ENCODE peak calls at places on chromosomes 6 and 20, in four cellular contexts. P, C, N and H are unnamed samples.
A peak's percentile ranks its signal among the peaks of the same experiment; 100 is the strongest.

GRCh38 chr6:3987072-3987471 is 91.9 kb downstream of the FAM217A start:
- DNase-seq in C (no peak), P (no peak), N (no peak), H (no peak)

GRCh38 chr20:44746367-44747165 is 901 bp downstream of the KCNK15 start:
- DNase-seq in N (no peak), P (peak; percentile 79), C (no peak), H (no peak)

GRCh38 chr20:46546936-46547335 is 3.5 kb downstream of the OCSTAMP start:
- DNase-seq in N (no peak), P (no peak), C (no peak), H (no peak)

GRCh38 chr20:18287546-18287914 is 797 bp upstream of the ZNF133 start:
- DNase-seq in P (peak; percentile 34), N (no peak), C (no peak), H (no peak)

GRCh38 chr20:34559311-34560140 is 1.0 kb downstream of the MAP1LC3A start:
- DNase-seq in C (no peak), P (peak; percentile 61), N (no peak), H (no peak)

GRCh38 chr6:156068870-156069269 is 613.2 kb upstream of the NOX3 start:
- DNase-seq in C (no peak), P (peak; percentile 3), N (no peak), H (no peak)

GRCh38 chr6:392441-393390 is 1.2 kb downstream of the IRF4 start:
- DNase-seq in C (no peak), P (no peak), N (no peak), H (no peak)

GRCh38 chr20:52033313-52033712 is 158.3 kb downstream of the ZFP64 start:
- DNase-seq in C (no peak), P (no peak), N (no peak), H (no peak)

GRCh38 chr20:60465993-60466682 is 507.9 kb downstream of the CDH26 start:
- DNase-seq in C (no peak), P (no peak), N (no peak), H (no peak)

GRCh38 chr20:33349493-33349892 is 51.8 kb downstream of the CDK5RAP1 start:
- DNase-seq in P (no peak), C (no peak), N (no peak), H (no peak)

GRCh38 chr6:5053038-5053437 is 32.1 kb upstream of the PPP1R3G start:
- DNase-seq in N (no peak), C (no peak), P (no peak), H (no peak)

GRCh38 chr6:29071831-29072723 is 15.0 kb downstream of the OR2B3 start:
- DNase-seq in P (peak; percentile 44), C (peak; percentile 61), N (peak; percentile 73), H (no peak)

GRCh38 chr6:138468320-138469015 is 30.8 kb downstream of the NHSL1 start:
- DNase-seq in C (peak; percentile 89), N (no peak), P (no peak), H (no peak)

GRCh38 chr20:48064929-48065328 is 279.6 kb upstream of the SULF2 start:
- DNase-seq in P (no peak), N (no peak), C (no peak), H (no peak)

GRCh38 chr20:199996-200395 is 10.5 kb upstream of the DEFB128 start:
- DNase-seq in N (no peak), C (no peak), P (no peak), H (no peak)

GRCh38 chr6:5763871-5764270 is 242.9 kb downstream of the NRN1 start:
- DNase-seq in C (no peak), P (no peak), N (no peak), H (peak; percentile 5)

GRCh38 chr6:13113956-13114593 is 214.3 kb downstream of the TBC1D7 start:
- DNase-seq in C (no peak), N (no peak), P (peak; percentile 9), H (no peak)

GRCh38 chr6:150857906-150858365 is 7.6 kb upstream of the MTHFD1L start:
- DNase-seq in P (no peak), N (no peak), C (no peak), H (no peak)

GRCh38 chr6:44041461-44042260 is 85.6 kb downstream of the MRPL14 start:
- DNase-seq in N (peak; percentile 83), P (no peak), C (no peak), H (no peak)

GRCh38 chr20:11108102-11108842 is 434.5 kb upstream of the JAG1 start:
- DNase-seq in N (no peak), P (no peak), C (no peak), H (no peak)

GRCh38 chr20:49259799-49260198 is 18.1 kb downstream of the ZNFX1 start:
- DNase-seq in C (no peak), P (no peak), N (no peak), H (no peak)

GRCh38 chr6:75524322-75524972 is 30.8 kb upstream of the FILIP1 start:
- DNase-seq in P (no peak), C (peak; percentile 95), N (no peak), H (no peak)

GRCh38 chr20:35992713-35993335 is 24.4 kb downstream of the CNBD2 start:
- DNase-seq in P (peak; percentile 81), C (peak; percentile 81), N (peak; percentile 84), H (peak; percentile 9)

GRCh38 chr20:4563534-4563933 is 158.2 kb upstream of the PRND start:
- DNase-seq in N (peak; percentile 6), C (peak; percentile 44), P (no peak), H (no peak)

GRCh38 chr6:91447086-91447485 is 860.2 kb upstream of the MAP3K7 start:
- DNase-seq in C (no peak), P (no peak), N (no peak), H (no peak)

GRCh38 chr6:2124260-2124709 is 121.1 kb downstream of the GMDS start:
- DNase-seq in C (no peak), P (no peak), N (peak; percentile 21), H (no peak)
- TF ChIP-seq NFIC in C (no peak), P (no peak), N (no peak), H (no peak)

DNA sequence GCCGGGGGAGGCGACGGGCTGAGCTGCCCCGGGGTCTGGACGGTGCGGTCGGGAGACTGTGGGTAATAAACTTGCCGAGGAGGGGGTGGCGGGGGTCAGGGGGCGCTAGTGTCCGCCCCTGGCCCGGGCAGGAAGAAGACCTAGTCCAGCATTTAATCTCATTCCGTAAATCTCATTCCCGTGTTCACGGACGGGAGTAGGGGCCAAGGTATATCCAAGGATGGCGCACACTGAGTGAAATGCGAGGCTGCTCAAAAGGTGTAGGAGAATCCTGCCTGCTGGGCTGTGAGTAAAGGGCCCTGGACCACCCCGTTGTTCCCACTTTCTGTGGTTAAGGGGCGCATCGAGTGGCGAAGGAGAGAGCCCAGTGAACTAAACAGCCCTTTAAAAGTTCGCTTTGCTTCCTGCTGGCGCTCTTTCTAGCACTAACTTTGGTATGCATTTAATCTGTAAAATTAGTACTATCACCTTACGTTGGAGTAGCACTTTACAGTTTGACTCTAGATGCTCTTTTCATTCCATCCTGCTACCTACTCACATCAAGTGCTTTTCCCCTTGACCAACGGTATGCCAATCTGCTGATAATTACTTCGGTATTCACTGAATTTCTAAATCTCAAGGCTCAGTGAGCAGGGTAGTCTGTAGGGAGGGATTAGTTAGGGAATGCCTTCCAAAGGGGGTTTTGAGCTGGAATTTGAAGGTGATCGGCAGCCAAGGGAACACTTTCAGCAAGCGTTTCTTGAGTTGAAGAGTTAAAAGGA is 730 bp downstream of the PARD6B start:
- DNase-seq in N (peak; percentile 45), C (peak; percentile 60), P (no peak), H (no peak)
- TF ChIP-seq NFIC in N (no peak), C (no peak), P (no peak), H (no peak)

GRCh38 chr6:170423030-170423429 is 116.5 kb downstream of the FAM120B start:
- DNase-seq in C (no peak), P (peak; percentile 63), N (no peak), H (no peak)

GRCh38 chr6:170420791-170421776 is 114.5 kb downstream of the FAM120B start:
- DNase-seq in P (no peak), C (no peak), N (no peak), H (no peak)

GRCh38 chr6:170420264-170420663 is 113.7 kb downstream of the FAM120B start:
- DNase-seq in N (no peak), C (no peak), P (no peak), H (no peak)

GRCh38 chr6:170423814-170424633 is 117.5 kb downstream of the FAM120B start:
- DNase-seq in N (no peak), P (no peak), C (peak; percentile 20), H (no peak)

GRCh38 chr6:170421921-170422320 is 115.4 kb downstream of the FAM120B start:
- DNase-seq in C (no peak), P (no peak), N (no peak), H (no peak)
- TF ChIP-seq NFIC in C (no peak), P (no peak), N (no peak), H (no peak)

GRCh38 chr6:31609519-31610406 is 5.3 kb upstream of the AIF1 start:
- DNase-seq in P (no peak), C (no peak), N (no peak), H (no peak)
- TF ChIP-seq NFIC in P (no peak), C (no peak), N (peak; percentile 96), H (no peak)

GRCh38 chr6:1497593-1498105 is 108.3 kb downstream of the FOXF2 start:
- DNase-seq in N (no peak), P (no peak), C (no peak), H (no peak)
- TF ChIP-seq NFIC in N (no peak), P (no peak), C (no peak), H (no peak)